ENCODE peak calls at places on chromosome 10, in nine cellular contexts. One of them, this sample, is unnamed.

GRCh38 chr10:127190427-127190826 is 6.0 kb downstream of the INSYN2A start:
- DNase-seq in right cardiac atrium: no peak
- DNase-seq in MM.1S: no peak
- DNase-seq in CD4-positive, alpha-beta T cell: no peak
- DNase-seq in HCT116: no peak
- DNase-seq in pancreas: no peak
- DNase-seq in foreskin keratinocyte: no peak
- DNase-seq in brain microvascular endothelial cell: no peak
- DNase-seq in spleen: no peak
- DNase-seq in this sample: no peak

GRCh38 chr10:44650576-44651394 is 260.4 kb upstream of the TMEM72 start:
- DNase-seq in spleen: no peak
- DNase-seq in pancreas: no peak
- DNase-seq in foreskin keratinocyte: no peak
- DNase-seq in brain microvascular endothelial cell: no peak
- DNase-seq in right cardiac atrium: peak; percentile 68
- DNase-seq in HCT116: no peak
- DNase-seq in MM.1S: no peak
- DNase-seq in CD4-positive, alpha-beta T cell: no peak
- DNase-seq in this sample: no peak

GRCh38 chr10:12473491-12473890 is 124.1 kb downstream of the CAMK1D start:
- DNase-seq in MM.1S: no peak
- DNase-seq in foreskin keratinocyte: no peak
- DNase-seq in CD4-positive, alpha-beta T cell: no peak
- DNase-seq in brain microvascular endothelial cell: no peak
- DNase-seq in spleen: peak; percentile 64
- DNase-seq in right cardiac atrium: no peak
- DNase-seq in HCT116: no peak
- DNase-seq in pancreas: no peak
- DNase-seq in this sample: no peak

GRCh38 chr10:32713560-32713959 is 244.5 kb downstream of the ITGB1 start:
- DNase-seq in spleen: no peak
- DNase-seq in brain microvascular endothelial cell: no peak
- DNase-seq in right cardiac atrium: no peak
- DNase-seq in foreskin keratinocyte: no peak
- DNase-seq in pancreas: no peak
- DNase-seq in MM.1S: no peak
- DNase-seq in CD4-positive, alpha-beta T cell: no peak
- DNase-seq in HCT116: no peak
- DNase-seq in this sample: no peak

GRCh38 chr10:113517165-113517892 is 35.5 kb upstream of the HABP2 start:
- DNase-seq in brain microvascular endothelial cell: no peak
- DNase-seq in spleen: no peak
- DNase-seq in HCT116: no peak
- DNase-seq in CD4-positive, alpha-beta T cell: no peak
- DNase-seq in pancreas: no peak
- DNase-seq in foreskin keratinocyte: no peak
- DNase-seq in MM.1S: no peak
- DNase-seq in right cardiac atrium: no peak
- DNase-seq in this sample: no peak

GRCh38 chr10:74704629-74705360 is 121.6 kb upstream of the KAT6B start:
- DNase-seq in brain microvascular endothelial cell: no peak
- DNase-seq in right cardiac atrium: no peak
- DNase-seq in spleen: no peak
- DNase-seq in HCT116: no peak
- DNase-seq in pancreas: peak; percentile 47
- DNase-seq in CD4-positive, alpha-beta T cell: no peak
- DNase-seq in foreskin keratinocyte: no peak
- DNase-seq in MM.1S: no peak
- DNase-seq in this sample: no peak

GRCh38 chr10:103696411-103697145 is 158.8 kb downstream of the SH3PXD2A start:
- DNase-seq in HCT116: peak; percentile 83
- DNase-seq in CD4-positive, alpha-beta T cell: peak; percentile 66
- DNase-seq in MM.1S: peak; percentile 73
- DNase-seq in brain microvascular endothelial cell: peak; percentile 98
- DNase-seq in pancreas: no peak
- DNase-seq in foreskin keratinocyte: peak; percentile 95
- DNase-seq in spleen: peak; percentile 81
- DNase-seq in right cardiac atrium: peak; percentile 86
- DNase-seq in this sample: peak; percentile 50

GRCh38 chr10:6493521-6494451 is 86.3 kb downstream of the PRKCQ start:
- DNase-seq in MM.1S: no peak
- DNase-seq in right cardiac atrium: no peak
- DNase-seq in CD4-positive, alpha-beta T cell: no peak
- DNase-seq in spleen: no peak
- DNase-seq in pancreas: no peak
- DNase-seq in foreskin keratinocyte: peak; percentile 89
- DNase-seq in HCT116: no peak
- DNase-seq in brain microvascular endothelial cell: no peak
- DNase-seq in this sample: peak; percentile 50

GRCh38 chr10:117216611-117217195 is 19.4 kb downstream of the KCNK18 start:
- DNase-seq in MM.1S: peak; percentile 70
- DNase-seq in brain microvascular endothelial cell: peak; percentile 32
- DNase-seq in spleen: peak; percentile 95
- DNase-seq in right cardiac atrium: peak; percentile 89
- DNase-seq in pancreas: peak; percentile 77
- DNase-seq in CD4-positive, alpha-beta T cell: peak; percentile 58
- DNase-seq in HCT116: peak; percentile 54
- DNase-seq in foreskin keratinocyte: peak; percentile 63
- DNase-seq in this sample: peak; percentile 46

GRCh38 chr10:125343118-125343752 is 182.9 kb upstream of the CTBP2 start:
- DNase-seq in foreskin keratinocyte: peak; percentile 13
- DNase-seq in pancreas: peak; percentile 35
- DNase-seq in CD4-positive, alpha-beta T cell: no peak
- DNase-seq in right cardiac atrium: no peak
- DNase-seq in HCT116: peak; percentile 51
- DNase-seq in brain microvascular endothelial cell: peak; percentile 38
- DNase-seq in MM.1S: no peak
- DNase-seq in spleen: no peak
- DNase-seq in this sample: no peak

GRCh38 chr10:108319434-108320222 is 1155.1 kb upstream of the SORCS1 start:
- DNase-seq in foreskin keratinocyte: no peak
- DNase-seq in MM.1S: no peak
- DNase-seq in brain microvascular endothelial cell: no peak
- DNase-seq in pancreas: no peak
- DNase-seq in HCT116: no peak
- DNase-seq in spleen: no peak
- DNase-seq in right cardiac atrium: no peak
- DNase-seq in CD4-positive, alpha-beta T cell: no peak
- DNase-seq in this sample: no peak

GRCh38 chr10:105769248-105770184 is 1128.4 kb downstream of the SORCS3 start:
- DNase-seq in foreskin keratinocyte: peak; percentile 20
- DNase-seq in spleen: no peak
- DNase-seq in right cardiac atrium: no peak
- DNase-seq in brain microvascular endothelial cell: no peak
- DNase-seq in HCT116: no peak
- DNase-seq in CD4-positive, alpha-beta T cell: no peak
- DNase-seq in MM.1S: no peak
- DNase-seq in pancreas: no peak
- DNase-seq in this sample: no peak

GRCh38 chr10:105761861-105762260 is 1120.8 kb downstream of the SORCS3 start:
- DNase-seq in HCT116: no peak
- DNase-seq in MM.1S: no peak
- DNase-seq in pancreas: no peak
- DNase-seq in CD4-positive, alpha-beta T cell: no peak
- DNase-seq in foreskin keratinocyte: no peak
- DNase-seq in spleen: no peak
- DNase-seq in brain microvascular endothelial cell: no peak
- DNase-seq in right cardiac atrium: no peak
- DNase-seq in this sample: no peak

GRCh38 chr10:105758209-105758998 is 1117.3 kb downstream of the SORCS3 start:
- DNase-seq in right cardiac atrium: no peak
- DNase-seq in foreskin keratinocyte: no peak
- DNase-seq in brain microvascular endothelial cell: no peak
- DNase-seq in HCT116: no peak
- DNase-seq in pancreas: no peak
- DNase-seq in MM.1S: no peak
- DNase-seq in CD4-positive, alpha-beta T cell: no peak
- DNase-seq in spleen: no peak
- DNase-seq in this sample: no peak

GRCh38 chr10:105759741-105760140 is 1118.7 kb downstream of the SORCS3 start:
- DNase-seq in CD4-positive, alpha-beta T cell: no peak
- DNase-seq in MM.1S: no peak
- DNase-seq in spleen: no peak
- DNase-seq in foreskin keratinocyte: no peak
- DNase-seq in HCT116: no peak
- DNase-seq in pancreas: no peak
- DNase-seq in right cardiac atrium: no peak
- DNase-seq in brain microvascular endothelial cell: no peak
- DNase-seq in this sample: no peak

GRCh38 chr10:105763611-105764010 is 1122.5 kb downstream of the SORCS3 start:
- DNase-seq in brain microvascular endothelial cell: no peak
- DNase-seq in HCT116: no peak
- DNase-seq in foreskin keratinocyte: no peak
- DNase-seq in right cardiac atrium: no peak
- DNase-seq in pancreas: no peak
- DNase-seq in spleen: no peak
- DNase-seq in MM.1S: no peak
- DNase-seq in CD4-positive, alpha-beta T cell: no peak
- DNase-seq in this sample: no peak
- H3K27me3 ChIP-seq in brain microvascular endothelial cell: no peaks in the 10 kb centered on the region
- H3K27me3 ChIP-seq in HCT116: no peaks in the 10 kb centered on the region
- H3K27me3 ChIP-seq in foreskin keratinocyte: no peaks in the 10 kb centered on the region
- H3K27me3 ChIP-seq in right cardiac atrium: no peaks in the 10 kb centered on the region
- H3K27me3 ChIP-seq in pancreas: no peaks in the 10 kb centered on the region
- H3K27me3 ChIP-seq in spleen: no peaks in the 10 kb centered on the region
- H3K27me3 ChIP-seq in MM.1S: no peaks in the 10 kb centered on the region
- H3K27me3 ChIP-seq in CD4-positive, alpha-beta T cell: no peaks in the 10 kb centered on the region
- H3K27me3 ChIP-seq in this sample: no peaks in the 10 kb centered on the region

DNA sequence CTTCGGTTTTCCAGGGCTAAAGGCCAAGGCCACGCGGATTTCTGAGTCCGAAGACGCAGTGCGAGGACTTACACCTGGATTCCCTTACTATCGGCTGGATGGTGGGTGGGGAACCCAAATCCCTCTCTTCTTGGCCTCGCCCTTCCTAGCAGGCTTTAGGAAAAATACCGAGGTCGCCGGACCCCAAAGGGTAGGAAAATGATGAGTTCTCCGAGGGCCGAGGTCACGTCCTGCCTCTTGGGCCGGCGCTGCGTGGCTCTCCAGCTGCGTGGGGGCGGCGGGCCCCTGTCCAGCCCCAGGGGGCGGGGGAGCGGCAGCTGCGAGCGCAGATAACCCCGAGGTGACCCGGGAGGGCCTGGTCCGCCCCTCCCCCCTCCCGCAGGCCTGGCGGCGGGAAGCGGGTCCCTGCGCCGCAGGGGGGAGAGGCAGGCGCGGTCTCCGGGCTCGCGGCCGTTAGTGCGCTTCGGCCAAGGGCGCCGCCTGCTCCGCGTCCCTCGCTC is 805 bp upstream of the HMX3 start:
- DNase-seq in spleen: no peak
- DNase-seq in pancreas: no peak
- DNase-seq in MM.1S: no peak
- DNase-seq in CD4-positive, alpha-beta T cell: no peak
- DNase-seq in right cardiac atrium: peak; percentile 20
- DNase-seq in HCT116: no peak
- DNase-seq in foreskin keratinocyte: no peak
- DNase-seq in brain microvascular endothelial cell: no peak
- DNase-seq in this sample: no peak
- H3K27me3 ChIP-seq in spleen: peaks cover 100% of the 10 kb centered on the region
- H3K27me3 ChIP-seq in pancreas: peaks cover 11% of the 10 kb centered on the region
- H3K27me3 ChIP-seq in MM.1S: peaks cover 13% of the 10 kb centered on the region
- H3K27me3 ChIP-seq in CD4-positive, alpha-beta T cell: peaks cover 83% of the 10 kb centered on the region
- H3K27me3 ChIP-seq in right cardiac atrium: no peaks in the 10 kb centered on the region
- H3K27me3 ChIP-seq in HCT116: no peaks in the 10 kb centered on the region
- H3K27me3 ChIP-seq in foreskin keratinocyte: peaks cover 100% of the 10 kb centered on the region
- H3K27me3 ChIP-seq in brain microvascular endothelial cell: peaks cover 86% of the 10 kb centered on the region
- H3K27me3 ChIP-seq in this sample: peaks cover 42% of the 10 kb centered on the region

DNA sequence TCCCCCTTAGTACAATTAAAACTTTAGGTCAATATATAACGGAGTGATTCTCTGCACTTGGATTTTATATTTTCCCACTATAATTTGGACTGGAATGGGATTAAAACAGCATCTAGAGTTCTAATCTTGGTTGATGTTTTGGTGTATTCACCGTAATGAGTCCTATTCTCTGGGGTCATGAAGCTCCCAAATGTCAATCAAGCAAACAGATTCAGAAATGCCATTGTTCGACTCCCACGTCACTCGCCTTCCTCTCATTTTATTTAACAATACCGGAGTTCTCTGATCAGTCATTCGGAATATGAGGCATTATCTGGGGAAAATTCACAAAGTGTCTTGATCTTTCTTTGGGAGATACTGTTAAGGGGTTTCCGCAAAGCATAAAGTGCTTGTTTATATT is 26.5 kb downstream of the SKIDA1 start:
- DNase-seq in right cardiac atrium: no peak
- DNase-seq in pancreas: no peak
- DNase-seq in brain microvascular endothelial cell: no peak
- DNase-seq in foreskin keratinocyte: no peak
- DNase-seq in MM.1S: no peak
- DNase-seq in CD4-positive, alpha-beta T cell: no peak
- DNase-seq in spleen: no peak
- DNase-seq in HCT116: no peak
- DNase-seq in this sample: no peak
- H3K27me3 ChIP-seq in right cardiac atrium: no peaks in the 10 kb centered on the region
- H3K27me3 ChIP-seq in pancreas: no peaks in the 10 kb centered on the region
- H3K27me3 ChIP-seq in brain microvascular endothelial cell: no peaks in the 10 kb centered on the region
- H3K27me3 ChIP-seq in foreskin keratinocyte: peaks cover 2% of the 10 kb centered on the region
- H3K27me3 ChIP-seq in MM.1S: peaks cover 47% of the 10 kb centered on the region
- H3K27me3 ChIP-seq in CD4-positive, alpha-beta T cell: peaks cover 60% of the 10 kb centered on the region
- H3K27me3 ChIP-seq in spleen: peaks cover 70% of the 10 kb centered on the region
- H3K27me3 ChIP-seq in HCT116: peaks cover 3% of the 10 kb centered on the region
- H3K27me3 ChIP-seq in this sample: peaks cover 36% of the 10 kb centered on the region

DNA sequence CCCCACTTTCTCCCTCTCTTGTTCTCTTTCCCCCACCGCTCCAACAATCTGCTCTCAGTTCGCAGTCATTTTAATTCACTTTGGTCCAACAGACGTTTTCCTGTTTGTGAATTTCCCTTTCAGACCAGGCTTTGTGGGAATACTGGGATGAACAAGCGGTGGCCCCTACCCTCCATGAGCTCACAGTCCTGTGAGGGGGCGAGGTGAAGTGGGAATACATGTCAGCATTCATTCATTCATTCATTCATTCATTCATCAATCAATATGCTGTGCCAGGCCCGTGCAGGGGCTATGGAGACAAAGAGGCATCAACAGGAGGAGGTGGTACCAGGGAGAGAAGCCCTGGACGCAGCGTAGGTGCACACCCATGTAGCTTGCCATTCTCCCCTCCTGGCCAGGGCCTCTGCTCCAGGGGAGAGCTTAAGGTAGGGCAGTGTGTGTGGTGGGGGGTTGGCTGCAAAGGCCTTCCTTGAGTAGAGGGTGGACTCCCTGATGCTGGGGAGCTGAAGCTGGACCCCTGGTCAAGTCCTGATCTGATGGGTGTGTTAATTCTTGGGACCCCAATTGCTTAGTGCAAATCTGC is 16.1 kb downstream of the PRF1 start:
- DNase-seq in MM.1S: no peak
- DNase-seq in spleen: no peak
- DNase-seq in HCT116: no peak
- DNase-seq in pancreas: no peak
- DNase-seq in foreskin keratinocyte: no peak
- DNase-seq in right cardiac atrium: no peak
- DNase-seq in CD4-positive, alpha-beta T cell: no peak
- DNase-seq in brain microvascular endothelial cell: no peak
- DNase-seq in this sample: no peak
- H3K27me3 ChIP-seq in MM.1S: no peaks in the 10 kb centered on the region
- H3K27me3 ChIP-seq in spleen: no peaks in the 10 kb centered on the region
- H3K27me3 ChIP-seq in HCT116: no peaks in the 10 kb centered on the region
- H3K27me3 ChIP-seq in pancreas: no peaks in the 10 kb centered on the region
- H3K27me3 ChIP-seq in foreskin keratinocyte: peaks cover 96% of the 10 kb centered on the region
- H3K27me3 ChIP-seq in right cardiac atrium: no peaks in the 10 kb centered on the region
- H3K27me3 ChIP-seq in CD4-positive, alpha-beta T cell: no peaks in the 10 kb centered on the region
- H3K27me3 ChIP-seq in brain microvascular endothelial cell: peaks cover 6% of the 10 kb centered on the region
- H3K27me3 ChIP-seq in this sample: no peaks in the 10 kb centered on the region

This sample was measured in CD4-positive, CD25-positive, alpha-beta regulatory T cell.